ENCODE peak calls at places on chromosome 3, in ten cellular contexts. One of them, this sample, is unnamed.

GRCh38 chr3:181713300-181713647 is 1.5 kb downstream of the SOX2 start:
- DNase-seq in D341Med: no peak
- DNase-seq in natural killer cell treated with Interleukin-12 subunit alpha and Interleukin-12 subunit beta and Interleukin-15 and Interleukin-18, amount 100 ng/mL, for 72 hours: no peak
- DNase-seq in mucosa of gallbladder: no peak
- DNase-seq in hippocampal formation: no peak
- DNase-seq in caudate nucleus: no peak
- DNase-seq in BJ: no peak
- DNase-seq in Daoy: no peak
- DNase-seq in nucleus accumbens: no peak
- DNase-seq in bronchial epithelial cell: no peak
- DNase-seq in this sample: no peak

GRCh38 chr3:42014443-42014945 is 52.6 kb upstream of the ULK4 start:
- DNase-seq in D341Med: no peak
- DNase-seq in natural killer cell treated with Interleukin-12 subunit alpha and Interleukin-12 subunit beta and Interleukin-15 and Interleukin-18, amount 100 ng/mL, for 72 hours: no peak
- DNase-seq in mucosa of gallbladder: no peak
- DNase-seq in hippocampal formation: no peak
- DNase-seq in caudate nucleus: no peak
- DNase-seq in BJ: no peak
- DNase-seq in Daoy: peak
- DNase-seq in nucleus accumbens: no peak
- DNase-seq in bronchial epithelial cell: peak
- DNase-seq in this sample: peak

GRCh38 chr3:65703026-65703425 is 335.7 kb downstream of the MAGI1 start:
- DNase-seq in D341Med: no peak
- DNase-seq in natural killer cell treated with Interleukin-12 subunit alpha and Interleukin-12 subunit beta and Interleukin-15 and Interleukin-18, amount 100 ng/mL, for 72 hours: no peak
- DNase-seq in mucosa of gallbladder: no peak
- DNase-seq in hippocampal formation: no peak
- DNase-seq in caudate nucleus: no peak
- DNase-seq in BJ: no peak
- DNase-seq in Daoy: no peak
- DNase-seq in nucleus accumbens: no peak
- DNase-seq in bronchial epithelial cell: no peak
- DNase-seq in this sample: no peak

GRCh38 chr3:79052054-79052681 is 715.6 kb downstream of the ROBO1 start:
- DNase-seq in D341Med: no peak
- DNase-seq in natural killer cell treated with Interleukin-12 subunit alpha and Interleukin-12 subunit beta and Interleukin-15 and Interleukin-18, amount 100 ng/mL, for 72 hours: no peak
- DNase-seq in mucosa of gallbladder: no peak
- DNase-seq in hippocampal formation: no peak
- DNase-seq in caudate nucleus: no peak
- DNase-seq in BJ: no peak
- DNase-seq in Daoy: no peak
- DNase-seq in nucleus accumbens: no peak
- DNase-seq in bronchial epithelial cell: no peak
- DNase-seq in this sample: no peak

GRCh38 chr3:4753073-4753691 is 226.1 kb upstream of the BHLHE40 start:
- DNase-seq in D341Med: no peak
- DNase-seq in natural killer cell treated with Interleukin-12 subunit alpha and Interleukin-12 subunit beta and Interleukin-15 and Interleukin-18, amount 100 ng/mL, for 72 hours: no peak
- DNase-seq in mucosa of gallbladder: no peak
- DNase-seq in hippocampal formation: no peak
- DNase-seq in caudate nucleus: no peak
- DNase-seq in BJ: no peak
- DNase-seq in Daoy: no peak
- DNase-seq in nucleus accumbens: no peak
- DNase-seq in bronchial epithelial cell: no peak
- DNase-seq in this sample: no peak

GRCh38 chr3:45976191-45977091 is 19.2 kb downstream of the FYCO1 start:
- DNase-seq in D341Med: no peak
- DNase-seq in natural killer cell treated with Interleukin-12 subunit alpha and Interleukin-12 subunit beta and Interleukin-15 and Interleukin-18, amount 100 ng/mL, for 72 hours: no peak
- DNase-seq in mucosa of gallbladder: no peak
- DNase-seq in hippocampal formation: no peak
- DNase-seq in caudate nucleus: no peak
- DNase-seq in BJ: no peak
- DNase-seq in Daoy: no peak
- DNase-seq in nucleus accumbens: no peak
- DNase-seq in bronchial epithelial cell: no peak
- DNase-seq in this sample: no peak

GRCh38 chr3:149245738-149246451 is 24.3 kb upstream of the CP start:
- DNase-seq in D341Med: no peak
- DNase-seq in natural killer cell treated with Interleukin-12 subunit alpha and Interleukin-12 subunit beta and Interleukin-15 and Interleukin-18, amount 100 ng/mL, for 72 hours: no peak
- DNase-seq in mucosa of gallbladder: no peak
- DNase-seq in hippocampal formation: no peak
- DNase-seq in caudate nucleus: no peak
- DNase-seq in BJ: peak
- DNase-seq in Daoy: peak
- DNase-seq in nucleus accumbens: no peak
- DNase-seq in bronchial epithelial cell: peak
- DNase-seq in this sample: peak

GRCh38 chr3:130834476-130834875 is 59.4 kb upstream of the ATP2C1 start:
- DNase-seq in D341Med: no peak
- DNase-seq in natural killer cell treated with Interleukin-12 subunit alpha and Interleukin-12 subunit beta and Interleukin-15 and Interleukin-18, amount 100 ng/mL, for 72 hours: no peak
- DNase-seq in mucosa of gallbladder: peak
- DNase-seq in hippocampal formation: no peak
- DNase-seq in caudate nucleus: no peak
- DNase-seq in BJ: no peak
- DNase-seq in Daoy: peak
- DNase-seq in nucleus accumbens: no peak
- DNase-seq in bronchial epithelial cell: peak
- DNase-seq in this sample: no peak

GRCh38 chr3:10006762-10007090 is 19.5 kb upstream of the FANCD2 start:
- DNase-seq in D341Med: no peak
- DNase-seq in natural killer cell treated with Interleukin-12 subunit alpha and Interleukin-12 subunit beta and Interleukin-15 and Interleukin-18, amount 100 ng/mL, for 72 hours: no peak
- DNase-seq in mucosa of gallbladder: no peak
- DNase-seq in hippocampal formation: no peak
- DNase-seq in caudate nucleus: no peak
- DNase-seq in BJ: no peak
- DNase-seq in Daoy: no peak
- DNase-seq in nucleus accumbens: no peak
- DNase-seq in bronchial epithelial cell: no peak
- DNase-seq in this sample: no peak

GRCh38 chr3:104952160-104952559 is 414.5 kb upstream of the ALCAM start:
- DNase-seq in D341Med: no peak
- DNase-seq in natural killer cell treated with Interleukin-12 subunit alpha and Interleukin-12 subunit beta and Interleukin-15 and Interleukin-18, amount 100 ng/mL, for 72 hours: no peak
- DNase-seq in mucosa of gallbladder: no peak
- DNase-seq in hippocampal formation: no peak
- DNase-seq in caudate nucleus: no peak
- DNase-seq in BJ: no peak
- DNase-seq in Daoy: no peak
- DNase-seq in nucleus accumbens: no peak
- DNase-seq in bronchial epithelial cell: no peak
- DNase-seq in this sample: no peak

GRCh38 chr3:155766206-155766605 is 21.3 kb upstream of the PLCH1 start:
- DNase-seq in D341Med: no peak
- DNase-seq in natural killer cell treated with Interleukin-12 subunit alpha and Interleukin-12 subunit beta and Interleukin-15 and Interleukin-18, amount 100 ng/mL, for 72 hours: no peak
- DNase-seq in mucosa of gallbladder: no peak
- DNase-seq in hippocampal formation: no peak
- DNase-seq in caudate nucleus: no peak
- DNase-seq in BJ: no peak
- DNase-seq in Daoy: no peak
- DNase-seq in nucleus accumbens: no peak
- DNase-seq in bronchial epithelial cell: peak
- DNase-seq in this sample: no peak

GRCh38 chr3:30258426-30259392 is 347.7 kb upstream of the TGFBR2 start:
- DNase-seq in D341Med: no peak
- DNase-seq in natural killer cell treated with Interleukin-12 subunit alpha and Interleukin-12 subunit beta and Interleukin-15 and Interleukin-18, amount 100 ng/mL, for 72 hours: no peak
- DNase-seq in mucosa of gallbladder: peak
- DNase-seq in hippocampal formation: no peak
- DNase-seq in caudate nucleus: no peak
- DNase-seq in BJ: no peak
- DNase-seq in Daoy: no peak
- DNase-seq in nucleus accumbens: no peak
- DNase-seq in bronchial epithelial cell: no peak
- DNase-seq in this sample: no peak

GRCh38 chr3:160564205-160564922 is 1.0 kb downstream of the KPNA4 start:
- DNase-seq in D341Med: peak
- DNase-seq in natural killer cell treated with Interleukin-12 subunit alpha and Interleukin-12 subunit beta and Interleukin-15 and Interleukin-18, amount 100 ng/mL, for 72 hours: no peak
- DNase-seq in mucosa of gallbladder: no peak
- DNase-seq in hippocampal formation: no peak
- DNase-seq in caudate nucleus: no peak
- DNase-seq in BJ: no peak
- DNase-seq in Daoy: peak
- DNase-seq in nucleus accumbens: no peak
- DNase-seq in bronchial epithelial cell: no peak
- DNase-seq in this sample: peak

GRCh38 chr3:25453521-25454410 is 25.7 kb downstream of the RARB start:
- DNase-seq in D341Med: no peak
- DNase-seq in natural killer cell treated with Interleukin-12 subunit alpha and Interleukin-12 subunit beta and Interleukin-15 and Interleukin-18, amount 100 ng/mL, for 72 hours: no peak
- DNase-seq in mucosa of gallbladder: no peak
- DNase-seq in hippocampal formation: no peak
- DNase-seq in caudate nucleus: peak
- DNase-seq in BJ: peak
- DNase-seq in Daoy: peak
- DNase-seq in nucleus accumbens: no peak
- DNase-seq in bronchial epithelial cell: no peak
- DNase-seq in this sample: peak

GRCh38 chr3:124563376-124563775 is 166.9 kb upstream of the UMPS start:
- DNase-seq in D341Med: no peak
- DNase-seq in natural killer cell treated with Interleukin-12 subunit alpha and Interleukin-12 subunit beta and Interleukin-15 and Interleukin-18, amount 100 ng/mL, for 72 hours: no peak
- DNase-seq in mucosa of gallbladder: no peak
- DNase-seq in hippocampal formation: no peak
- DNase-seq in caudate nucleus: no peak
- DNase-seq in BJ: no peak
- DNase-seq in Daoy: peak
- DNase-seq in nucleus accumbens: no peak
- DNase-seq in bronchial epithelial cell: peak
- DNase-seq in this sample: no peak

GRCh38 chr3:14806641-14807263 is 12.0 kb upstream of the FGD5 start:
- DNase-seq in D341Med: no peak
- DNase-seq in natural killer cell treated with Interleukin-12 subunit alpha and Interleukin-12 subunit beta and Interleukin-15 and Interleukin-18, amount 100 ng/mL, for 72 hours: no peak
- DNase-seq in mucosa of gallbladder: no peak
- DNase-seq in hippocampal formation: no peak
- DNase-seq in caudate nucleus: no peak
- DNase-seq in BJ: no peak
- DNase-seq in Daoy: peak
- DNase-seq in nucleus accumbens: no peak
- DNase-seq in bronchial epithelial cell: peak
- DNase-seq in this sample: peak

GRCh38 chr3:183743231-183743630 is 45.6 kb downstream of the YEATS2 start:
- DNase-seq in D341Med: no peak
- DNase-seq in natural killer cell treated with Interleukin-12 subunit alpha and Interleukin-12 subunit beta and Interleukin-15 and Interleukin-18, amount 100 ng/mL, for 72 hours: no peak
- DNase-seq in mucosa of gallbladder: no peak
- DNase-seq in hippocampal formation: no peak
- DNase-seq in caudate nucleus: no peak
- DNase-seq in BJ: no peak
- DNase-seq in Daoy: no peak
- DNase-seq in nucleus accumbens: no peak
- DNase-seq in bronchial epithelial cell: no peak
- DNase-seq in this sample: no peak

GRCh38 chr3:74267126-74267525 is 347.3 kb downstream of the CNTN3 start:
- DNase-seq in D341Med: no peak
- DNase-seq in natural killer cell treated with Interleukin-12 subunit alpha and Interleukin-12 subunit beta and Interleukin-15 and Interleukin-18, amount 100 ng/mL, for 72 hours: no peak
- DNase-seq in mucosa of gallbladder: no peak
- DNase-seq in hippocampal formation: no peak
- DNase-seq in caudate nucleus: no peak
- DNase-seq in BJ: no peak
- DNase-seq in Daoy: no peak
- DNase-seq in nucleus accumbens: no peak
- DNase-seq in bronchial epithelial cell: peak
- DNase-seq in this sample: peak

GRCh38 chr3:23130406-23130805 is 72.7 kb upstream of the UBE2E2 start:
- DNase-seq in D341Med: no peak
- DNase-seq in natural killer cell treated with Interleukin-12 subunit alpha and Interleukin-12 subunit beta and Interleukin-15 and Interleukin-18, amount 100 ng/mL, for 72 hours: no peak
- DNase-seq in mucosa of gallbladder: no peak
- DNase-seq in hippocampal formation: no peak
- DNase-seq in caudate nucleus: no peak
- DNase-seq in BJ: no peak
- DNase-seq in Daoy: no peak
- DNase-seq in nucleus accumbens: no peak
- DNase-seq in bronchial epithelial cell: no peak
- DNase-seq in this sample: no peak

GRCh38 chr3:11671648-11672100 is 28.0 kb upstream of the VGLL4 start:
- DNase-seq in D341Med: no peak
- DNase-seq in natural killer cell treated with Interleukin-12 subunit alpha and Interleukin-12 subunit beta and Interleukin-15 and Interleukin-18, amount 100 ng/mL, for 72 hours: no peak
- DNase-seq in mucosa of gallbladder: no peak
- DNase-seq in hippocampal formation: no peak
- DNase-seq in caudate nucleus: no peak
- DNase-seq in BJ: peak
- DNase-seq in Daoy: no peak
- DNase-seq in nucleus accumbens: no peak
- DNase-seq in bronchial epithelial cell: peak
- DNase-seq in this sample: peak

GRCh38 chr3:134311265-134311664 is 60.6 kb upstream of the RYK start:
- DNase-seq in D341Med: no peak
- DNase-seq in natural killer cell treated with Interleukin-12 subunit alpha and Interleukin-12 subunit beta and Interleukin-15 and Interleukin-18, amount 100 ng/mL, for 72 hours: no peak
- DNase-seq in mucosa of gallbladder: no peak
- DNase-seq in hippocampal formation: no peak
- DNase-seq in caudate nucleus: no peak
- DNase-seq in BJ: no peak
- DNase-seq in Daoy: peak
- DNase-seq in nucleus accumbens: no peak
- DNase-seq in bronchial epithelial cell: no peak
- DNase-seq in this sample: peak

GRCh38 chr3:38834110-38834509 is 18.1 kb upstream of the SCN10A start:
- DNase-seq in D341Med: no peak
- DNase-seq in natural killer cell treated with Interleukin-12 subunit alpha and Interleukin-12 subunit beta and Interleukin-15 and Interleukin-18, amount 100 ng/mL, for 72 hours: peak
- DNase-seq in mucosa of gallbladder: peak
- DNase-seq in hippocampal formation: no peak
- DNase-seq in caudate nucleus: no peak
- DNase-seq in BJ: peak
- DNase-seq in Daoy: peak
- DNase-seq in nucleus accumbens: no peak
- DNase-seq in bronchial epithelial cell: peak
- DNase-seq in this sample: peak